ENCODE peak calls at places on chromosomes 6 and 20, in eight cellular contexts. R, F, Z, M, O, U, B and J are unnamed samples.

GRCh38 chr20:40524071-40524470 is 165.0 kb downstream of the MAFB start:
- DNase-seq in R (no peak), F (no peak), Z (no peak), M (no peak), O (no peak), U (no peak), B (no peak), J (no peak)

GRCh38 chr6:150025201-150025917 is at the start of gene RAET1L:
- DNase-seq in R (no peak), F (no peak), Z (no peak), M (peak; percentile 31), O (no peak), U (peak; percentile 25), B (no peak), J (peak; percentile 45)

GRCh38 chr6:166904101-166904746 is 52.1 kb downstream of the RNASET2 start:
- DNase-seq in R (peak; percentile 64), F (no peak), Z (no peak), M (no peak), O (no peak), U (peak; percentile 17), B (no peak), J (peak; percentile 12)

GRCh38 chr6:168192901-168193815 is 114.1 kb upstream of the FRMD1 start:
- DNase-seq in R (no peak), F (no peak), Z (no peak), M (no peak), O (no peak), U (no peak), B (no peak), J (no peak)

GRCh38 chr6:151847064-151847463 is 39.6 kb downstream of the ESR1 start:
- DNase-seq in R (peak; percentile 83), F (peak; percentile 32), Z (no peak), M (peak; percentile 6), O (no peak), U (peak; percentile 54), B (no peak), J (peak; percentile 4)

GRCh38 chr6:89689732-89690131 is 51.2 kb upstream of the LYRM2 start:
- DNase-seq in R (peak; percentile 47), F (no peak), Z (no peak), M (no peak), O (no peak), U (peak; percentile 33), B (no peak), J (no peak)

GRCh38 chr6:16803294-16804006 is 42.2 kb upstream of the ATXN1 start:
- DNase-seq in R (no peak), F (no peak), Z (no peak), M (no peak), O (no peak), U (peak; percentile 88), B (no peak), J (peak; percentile 82)

GRCh38 chr20:63082308-63082938 is 75.7 kb upstream of the BHLHE23 start:
- DNase-seq in R (peak; percentile 69), F (peak; percentile 65), Z (no peak), M (peak; percentile 6), O (no peak), U (peak; percentile 19), B (no peak), J (peak; percentile 11)

GRCh38 chr6:168927026-168927425 is 326.6 kb downstream of the THBS2 start:
- DNase-seq in R (no peak), F (no peak), Z (no peak), M (no peak), O (no peak), U (no peak), B (no peak), J (no peak)

GRCh38 chr6:35754452-35755321 is 17.9 kb downstream of the ARMC12 start:
- DNase-seq in R (no peak), F (no peak), Z (no peak), M (no peak), O (no peak), U (no peak), B (peak; percentile 48), J (peak; percentile 45)

GRCh38 chr6:15621203-15622044 is 41.4 kb downstream of the DTNBP1 start:
- DNase-seq in R (no peak), F (no peak), Z (no peak), M (no peak), O (no peak), U (no peak), B (peak; percentile 42), J (peak; percentile 30)